ENCODE peak calls at places on chromosome 14, in four cellular contexts. D, M, L and X are unnamed samples.

GRCh38 chr14:52801014-52801708 is 9.8 kb upstream of the GNPNAT1 start:
- DNase-seq in D (no peak), M (peak; percentile 56), L (no peak), X (no peak)

GRCh38 chr14:89455412-89455811 is 38.4 kb upstream of the FOXN3 start:
- DNase-seq in D (no peak), M (no peak), L (no peak), X (no peak)

GRCh38 chr14:24694680-24695079 is 60.7 kb upstream of the GZMB start:
- DNase-seq in D (no peak), M (no peak), L (no peak), X (no peak)

GRCh38 chr14:60653388-60653690 is 4.1 kb upstream of the SIX1 start:
- DNase-seq in D (no peak), M (no peak), L (no peak), X (no peak)

GRCh38 chr14:73754911-73755360 is 40.8 kb upstream of the PNMA1 start:
- DNase-seq in D (peak; percentile 54), M (peak; percentile 72), L (no peak), X (no peak)

GRCh38 chr14:67396381-67396965 is 15.5 kb downstream of the PLEK2 start:
- DNase-seq in D (no peak), M (peak; percentile 25), L (no peak), X (no peak)

GRCh38 chr14:43169722-43170121 is 1337.4 kb downstream of the FSCB start:
- DNase-seq in D (no peak), M (no peak), L (no peak), X (no peak)

GRCh38 chr14:71932229-71932951 is at the start of gene RGS6:
- DNase-seq in D (no peak), M (no peak), L (peak; percentile 30), X (peak; percentile 6)

GRCh38 chr14:46368275-46368674 is 283.3 kb downstream of the RPL10L start:
- DNase-seq in D (no peak), M (no peak), L (no peak), X (no peak)

GRCh38 chr14:39247256-39247655 is 13.5 kb downstream of the MIA2 start:
- DNase-seq in D (no peak), M (peak; percentile 82), L (no peak), X (no peak)

GRCh38 chr14:97336816-97337215 is 539.6 kb downstream of the VRK1 start:
- DNase-seq in D (no peak), M (no peak), L (no peak), X (no peak)

GRCh38 chr14:69573841-69574265 is 818 bp downstream of the CCDC177 start:
- DNase-seq in D (no peak), M (no peak), L (peak; percentile 59), X (peak; percentile 49)

GRCh38 chr14:35285991-35286564 is 6.1 kb upstream of the PSMA6 start:
- DNase-seq in D (no peak), M (no peak), L (no peak), X (no peak)

GRCh38 chr14:34212574-34212973 is 249.5 kb downstream of the SPTSSA start:
- DNase-seq in D (no peak), M (no peak), L (peak; percentile 15), X (no peak)

GRCh38 chr14:24639905-24640304 is 5.9 kb upstream of the GZMB start:
- DNase-seq in D (no peak), M (no peak), L (no peak), X (no peak)

GRCh38 chr14:41225433-41225832 is 381.2 kb upstream of the LRFN5 start:
- DNase-seq in D (no peak), M (no peak), L (no peak), X (no peak)

GRCh38 chr14:80930836-80931389 is 10.6 kb downstream of the CEP128 start:
- DNase-seq in D (no peak), M (peak; percentile 74), L (no peak), X (no peak)

GRCh38 chr14:99313234-99313633 is 41.2 kb upstream of the BCL11B start:
- DNase-seq in D (no peak), M (no peak), L (no peak), X (no peak)

GRCh38 chr14:59097681-59098080 is 90.8 kb upstream of the DAAM1 start:
- DNase-seq in D (no peak), M (no peak), L (no peak), X (no peak)

GRCh38 chr14:20970647-20970982 is 15.3 kb downstream of the RNASE2 start:
- DNase-seq in D (no peak), M (no peak), L (no peak), X (no peak)

GRCh38 chr14:23512156-23512555 is 39.4 kb downstream of the ZFHX2 start:
- DNase-seq in D (no peak), M (no peak), L (no peak), X (no peak)

GRCh38 chr14:50053935-50054334 is 62.4 kb downstream of the VCPKMT start:
- DNase-seq in D (no peak), M (no peak), L (no peak), X (no peak)

GRCh38 chr14:72608391-72609204 is 285.3 kb downstream of the DPF3 start:
- DNase-seq in D (no peak), M (peak; percentile 99), L (peak; percentile 30), X (no peak)

GRCh38 chr14:89899917-89900680 is 54.4 kb downstream of the EFCAB11 start:
- DNase-seq in D (no peak), M (peak; percentile 24), L (no peak), X (no peak)

GRCh38 chr14:68637106-68638021 is 155.5 kb downstream of the ZFP36L1 start:
- DNase-seq in D (no peak), M (peak; percentile 81), L (no peak), X (no peak)

GRCh38 chr14:89365071-89365801 is 51.8 kb downstream of the FOXN3 start:
- DNase-seq in D (no peak), M (no peak), L (no peak), X (no peak)